ENCODE peak calls at places on chromosomes 4 and X, in six cellular contexts. One of them, this sample, is unnamed. For H3K4me1, H3K27me3 and H3K36me3, the result is how much of the 10 kb centered on the place peaks cover.

GRCh38 chr4:107592518-107592917 is 127.5 kb downstream of the PAPSS1 start:
- DNase-seq in colonic mucosa: no peak
- DNase-seq in SJSA1: no peak
- DNase-seq in tibial artery: no peak
- DNase-seq in tibial nerve: no peak
- DNase-seq in left lung: no peak
- DNase-seq in this sample: no peak

GRCh38 chr4:26568446-26568994 is 15.4 kb upstream of the TBC1D19 start:
- DNase-seq in tibial artery: no peak
- DNase-seq in left lung: no peak
- DNase-seq in SJSA1: peak
- DNase-seq in tibial nerve: no peak
- DNase-seq in colonic mucosa: no peak
- DNase-seq in this sample: no peak

GRCh38 chrX:143455045-143455444 is 62.2 kb downstream of the SPANXN3 start:
- DNase-seq in left lung: no peak
- DNase-seq in tibial artery: no peak
- DNase-seq in colonic mucosa: no peak
- DNase-seq in tibial nerve: no peak
- DNase-seq in SJSA1: no peak
- DNase-seq in this sample: no peak

GRCh38 chrX:125694171-125694570 is 374.5 kb downstream of the TEX13C start:
- DNase-seq in colonic mucosa: no peak
- DNase-seq in SJSA1: no peak
- DNase-seq in tibial nerve: no peak
- DNase-seq in left lung: no peak
- DNase-seq in tibial artery: no peak
- DNase-seq in this sample: no peak

GRCh38 chr4:81684357-81684756 is 212.7 kb upstream of the RASGEF1B start:
- DNase-seq in tibial nerve: no peak
- DNase-seq in SJSA1: no peak
- DNase-seq in left lung: no peak
- DNase-seq in tibial artery: no peak
- DNase-seq in colonic mucosa: no peak
- DNase-seq in this sample: no peak

GRCh38 chrX:65745992-65746391 is 78.5 kb downstream of the MSN start:
- DNase-seq in tibial nerve: no peak
- DNase-seq in left lung: no peak
- DNase-seq in SJSA1: no peak
- DNase-seq in tibial artery: no peak
- DNase-seq in colonic mucosa: no peak
- DNase-seq in this sample: peak

GRCh38 chr4:54099287-54099958 is 540 bp upstream of the GSX2 start:
- DNase-seq in tibial artery: no peak
- DNase-seq in tibial nerve: no peak
- DNase-seq in colonic mucosa: no peak
- DNase-seq in left lung: no peak
- DNase-seq in SJSA1: no peak
- DNase-seq in this sample: no peak

GRCh38 chrX:43835557-43835956 is 46.7 kb downstream of the MAOB start:
- DNase-seq in tibial nerve: no peak
- DNase-seq in tibial artery: no peak
- DNase-seq in colonic mucosa: no peak
- DNase-seq in SJSA1: no peak
- DNase-seq in left lung: no peak
- DNase-seq in this sample: no peak

GRCh38 chr4:72375050-72375736 is 193.8 kb downstream of the ADAMTS3 start:
- DNase-seq in tibial nerve: no peak
- DNase-seq in tibial artery: no peak
- DNase-seq in colonic mucosa: no peak
- DNase-seq in SJSA1: no peak
- DNase-seq in left lung: no peak
- DNase-seq in this sample: no peak

GRCh38 chrX:153907456-153907855 is 3.0 kb downstream of the AVPR2 start:
- DNase-seq in left lung: peak
- DNase-seq in colonic mucosa: no peak
- DNase-seq in tibial artery: no peak
- DNase-seq in SJSA1: no peak
- DNase-seq in tibial nerve: no peak
- DNase-seq in this sample: no peak

GRCh38 chr4:175444512-175444911 is 367.6 kb downstream of the GPM6A start:
- DNase-seq in colonic mucosa: no peak
- DNase-seq in tibial artery: no peak
- DNase-seq in left lung: no peak
- DNase-seq in tibial nerve: no peak
- DNase-seq in SJSA1: no peak
- DNase-seq in this sample: no peak

GRCh38 chrX:39927380-39927779 is 170.4 kb downstream of the BCOR start:
- DNase-seq in SJSA1: no peak
- DNase-seq in tibial nerve: no peak
- DNase-seq in colonic mucosa: no peak
- DNase-seq in tibial artery: no peak
- DNase-seq in left lung: no peak
- DNase-seq in this sample: no peak

GRCh38 chr4:119081943-119082342 is 53.7 kb upstream of the MYOZ2 start:
- DNase-seq in tibial nerve: no peak
- DNase-seq in tibial artery: no peak
- DNase-seq in SJSA1: no peak
- DNase-seq in left lung: no peak
- DNase-seq in colonic mucosa: no peak
- DNase-seq in this sample: no peak

GRCh38 chr4:117331817-117332216 is 246.4 kb upstream of the TRAM1L1 start:
- DNase-seq in left lung: no peak
- DNase-seq in tibial artery: no peak
- DNase-seq in tibial nerve: no peak
- DNase-seq in SJSA1: no peak
- DNase-seq in colonic mucosa: no peak
- DNase-seq in this sample: no peak

GRCh38 chrX:74492720-74493201 is 71.5 kb downstream of the SLC16A2 start:
- DNase-seq in tibial nerve: no peak
- DNase-seq in SJSA1: no peak
- DNase-seq in colonic mucosa: no peak
- DNase-seq in left lung: no peak
- DNase-seq in tibial artery: no peak
- DNase-seq in this sample: no peak

GRCh38 chrX:115378471-115378870 is 89.0 kb downstream of the LUZP4 start:
- DNase-seq in left lung: no peak
- DNase-seq in SJSA1: no peak
- DNase-seq in tibial artery: no peak
- DNase-seq in colonic mucosa: no peak
- DNase-seq in tibial nerve: no peak
- DNase-seq in this sample: no peak

GRCh38 chr4:53306729-53307128 is 59.1 kb downstream of the SCFD2 start:
- DNase-seq in tibial artery: no peak
- DNase-seq in colonic mucosa: no peak
- DNase-seq in left lung: no peak
- DNase-seq in SJSA1: no peak
- DNase-seq in tibial nerve: no peak
- DNase-seq in this sample: no peak

GRCh38 chr4:81049861-81050423 is 19.4 kb downstream of the BMP3 start:
- DNase-seq in colonic mucosa: no peak
- DNase-seq in SJSA1: no peak
- DNase-seq in left lung: no peak
- DNase-seq in tibial artery: no peak
- DNase-seq in tibial nerve: no peak
- DNase-seq in this sample: no peak

GRCh38 chr4:175470141-175470540 is 341.9 kb downstream of the GPM6A start:
- DNase-seq in SJSA1: peak
- DNase-seq in left lung: no peak
- DNase-seq in tibial nerve: no peak
- DNase-seq in tibial artery: no peak
- DNase-seq in colonic mucosa: no peak
- DNase-seq in this sample: no peak

GRCh38 chrX:141662781-141663180 is 35.8 kb downstream of the SPANXD start:
- DNase-seq in left lung: no peak
- DNase-seq in tibial artery: no peak
- DNase-seq in SJSA1: no peak
- DNase-seq in colonic mucosa: no peak
- DNase-seq in tibial nerve: no peak
- DNase-seq in this sample: no peak

GRCh38 chr4:152686452-152687013 is 6.7 kb upstream of the TMEM154 start:
- DNase-seq in tibial artery: no peak
- DNase-seq in SJSA1: no peak
- DNase-seq in colonic mucosa: no peak
- DNase-seq in tibial nerve: no peak
- DNase-seq in left lung: no peak
- DNase-seq in this sample: no peak

GRCh38 chrX:118807151-118808017 is 16.2 kb upstream of the ZCCHC12 start:
- DNase-seq in colonic mucosa: peak
- DNase-seq in tibial nerve: peak
- DNase-seq in SJSA1: peak
- DNase-seq in left lung: no peak
- DNase-seq in tibial artery: peak
- DNase-seq in this sample: peak

GRCh38 chr4:18582841-18583240 is 561.3 kb upstream of the LCORL start:
- DNase-seq in tibial artery: no peak
- DNase-seq in left lung: no peak
- DNase-seq in tibial nerve: no peak
- DNase-seq in SJSA1: no peak
- DNase-seq in colonic mucosa: no peak
- DNase-seq in this sample: no peak

GRCh38 chrX:45324941-45325340 is 124.3 kb upstream of the DIPK2B start:
- DNase-seq in colonic mucosa: no peak
- DNase-seq in left lung: no peak
- DNase-seq in tibial nerve: no peak
- DNase-seq in tibial artery: no peak
- DNase-seq in SJSA1: no peak
- DNase-seq in this sample: no peak

GRCh38 chr4:168622600-168622999 is 125.7 kb downstream of the PALLD start:
- DNase-seq in tibial nerve: no peak
- DNase-seq in SJSA1: no peak
- DNase-seq in tibial artery: no peak
- DNase-seq in left lung: no peak
- DNase-seq in colonic mucosa: no peak
- DNase-seq in this sample: no peak

GRCh38 chrX:8916697-8917096 is 115.5 kb upstream of the FAM9A start:
- DNase-seq in SJSA1: no peak
- DNase-seq in tibial artery: no peak
- DNase-seq in left lung: no peak
- DNase-seq in colonic mucosa: no peak
- DNase-seq in tibial nerve: no peak
- DNase-seq in this sample: no peak
- H3K4me1 ChIP-seq in SJSA1: under half
- H3K4me1 ChIP-seq in tibial artery: under half
- H3K4me1 ChIP-seq in left lung: under half
- H3K4me1 ChIP-seq in colonic mucosa: under half
- H3K4me1 ChIP-seq in tibial nerve: under half
- H3K4me1 ChIP-seq in this sample: under half

GRCh38 chr4:122879001-122879400 is 43.4 kb downstream of the NUDT6 start:
- DNase-seq in left lung: no peak
- DNase-seq in tibial nerve: no peak
- DNase-seq in tibial artery: no peak
- DNase-seq in SJSA1: no peak
- DNase-seq in colonic mucosa: no peak
- DNase-seq in this sample: no peak
- H3K27me3 ChIP-seq in left lung: under half
- H3K27me3 ChIP-seq in tibial nerve: under half
- H3K27me3 ChIP-seq in tibial artery: under half
- H3K27me3 ChIP-seq in SJSA1: under half
- H3K27me3 ChIP-seq in colonic mucosa: under half
- H3K27me3 ChIP-seq in this sample: under half

GRCh38 chr4:5858020-5858769 is 34.7 kb downstream of the CRMP1 start:
- DNase-seq in tibial nerve: no peak
- DNase-seq in tibial artery: no peak
- DNase-seq in left lung: peak
- DNase-seq in SJSA1: no peak
- DNase-seq in colonic mucosa: no peak
- DNase-seq in this sample: no peak
- H3K36me3 ChIP-seq in tibial nerve: under half
- H3K36me3 ChIP-seq in tibial artery: under half
- H3K36me3 ChIP-seq in left lung: under half
- H3K36me3 ChIP-seq in SJSA1: under half
- H3K36me3 ChIP-seq in colonic mucosa: under half
- H3K36me3 ChIP-seq in this sample: under half

GRCh38 chr4:184328022-184328736 is 110.5 kb upstream of the ENPP6 start:
- DNase-seq in SJSA1: no peak
- DNase-seq in colonic mucosa: peak
- DNase-seq in tibial nerve: no peak
- DNase-seq in left lung: no peak
- DNase-seq in tibial artery: no peak
- DNase-seq in this sample: no peak

GRCh38 chr4:184335520-184335919 is 117.8 kb upstream of the ENPP6 start:
- DNase-seq in tibial nerve: no peak
- DNase-seq in left lung: no peak
- DNase-seq in SJSA1: no peak
- DNase-seq in colonic mucosa: no peak
- DNase-seq in tibial artery: no peak
- DNase-seq in this sample: no peak

GRCh38 chr4:184330008-184330400 is 112.3 kb upstream of the ENPP6 start:
- DNase-seq in colonic mucosa: no peak
- DNase-seq in tibial nerve: peak
- DNase-seq in tibial artery: peak
- DNase-seq in left lung: peak
- DNase-seq in SJSA1: no peak
- DNase-seq in this sample: peak

GRCh38 chr4:184329235-184330007 is 111.7 kb upstream of the ENPP6 start:
- DNase-seq in left lung: no peak
- DNase-seq in colonic mucosa: no peak
- DNase-seq in tibial artery: no peak
- DNase-seq in SJSA1: no peak
- DNase-seq in tibial nerve: no peak
- DNase-seq in this sample: peak

GRCh38 chr4:184331155-184331995 is 113.7 kb upstream of the ENPP6 start:
- DNase-seq in left lung: no peak
- DNase-seq in colonic mucosa: peak
- DNase-seq in tibial nerve: peak
- DNase-seq in tibial artery: no peak
- DNase-seq in SJSA1: peak
- DNase-seq in this sample: peak
- H3K4me1 ChIP-seq in left lung: under half
- H3K4me1 ChIP-seq in colonic mucosa: under half
- H3K4me1 ChIP-seq in tibial nerve: under half
- H3K4me1 ChIP-seq in tibial artery: under half
- H3K4me1 ChIP-seq in SJSA1: under half
- H3K4me1 ChIP-seq in this sample: under half

DNA sequence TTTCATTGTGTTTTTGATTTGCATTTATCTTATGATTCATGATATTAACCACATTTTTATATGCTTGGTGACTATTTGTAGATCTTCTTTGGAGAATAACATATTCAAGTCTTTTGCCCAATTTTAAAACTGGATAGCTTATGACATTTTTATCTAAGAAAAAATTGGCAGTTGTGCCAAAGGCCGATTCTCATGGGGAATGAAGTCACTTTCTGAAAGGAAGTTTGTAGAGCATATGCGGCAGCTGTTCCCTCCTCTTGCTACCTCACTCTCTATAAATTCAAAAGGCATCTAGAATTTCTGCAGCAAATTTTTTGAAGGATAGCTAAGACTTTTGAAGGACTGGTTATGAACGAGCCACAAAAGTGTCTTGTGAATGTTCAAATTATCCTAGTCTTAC is 2353.5 kb downstream of the ARAP2 start:
- DNase-seq in colonic mucosa: no peak
- DNase-seq in tibial nerve: no peak
- DNase-seq in SJSA1: no peak
- DNase-seq in tibial artery: no peak
- DNase-seq in left lung: no peak
- DNase-seq in this sample: no peak
- H3K27me3 ChIP-seq in colonic mucosa: under half
- H3K27me3 ChIP-seq in tibial nerve: under half
- H3K27me3 ChIP-seq in SJSA1: under half
- H3K27me3 ChIP-seq in tibial artery: under half
- H3K27me3 ChIP-seq in left lung: under half
- H3K27me3 ChIP-seq in this sample: under half

GRCh38 chr4:772118-772517 is 53.8 kb downstream of the CPLX1 start:
- DNase-seq in colonic mucosa: no peak
- DNase-seq in left lung: no peak
- DNase-seq in SJSA1: no peak
- DNase-seq in tibial nerve: no peak
- DNase-seq in tibial artery: no peak
- DNase-seq in this sample: no peak
- H3K36me3 ChIP-seq in colonic mucosa: under half
- H3K36me3 ChIP-seq in left lung: under half
- H3K36me3 ChIP-seq in SJSA1: under half
- H3K36me3 ChIP-seq in tibial nerve: under half
- H3K36me3 ChIP-seq in tibial artery: half or more
- H3K36me3 ChIP-seq in this sample: under half